ENCODE peak calls at places on chromosomes 5 and 9, in ten cellular contexts. One of them, this sample, is unnamed.

GRCh38 chr9:127049044-127049443 is 73.4 kb downstream of the ANGPTL2 start:
- DNase-seq in body of pancreas: peak; percentile 48
- DNase-seq in esophagus squamous epithelium: no peak
- DNase-seq in IMR-90: peak; percentile 97
- DNase-seq in A549: peak; percentile 29
- DNase-seq in HCT116: no peak
- DNase-seq in uterus: no peak
- DNase-seq in suprapubic skin: no peak
- DNase-seq in heart left ventricle: peak; percentile 45
- DNase-seq in NB4: peak; percentile 27
- DNase-seq in this sample: no peak

GRCh38 chr5:43209060-43209459 is 17.0 kb downstream of the NIM1K start:
- DNase-seq in uterus: no peak
- DNase-seq in HCT116: no peak
- DNase-seq in suprapubic skin: no peak
- DNase-seq in NB4: no peak
- DNase-seq in esophagus squamous epithelium: no peak
- DNase-seq in body of pancreas: no peak
- DNase-seq in heart left ventricle: no peak
- DNase-seq in IMR-90: no peak
- DNase-seq in A549: no peak
- DNase-seq in this sample: no peak

GRCh38 chr5:159061186-159061796 is 38.4 kb downstream of the EBF1 start:
- DNase-seq in body of pancreas: peak; percentile 25
- DNase-seq in NB4: no peak
- DNase-seq in HCT116: no peak
- DNase-seq in IMR-90: peak; percentile 78
- DNase-seq in esophagus squamous epithelium: no peak
- DNase-seq in heart left ventricle: peak; percentile 86
- DNase-seq in A549: no peak
- DNase-seq in suprapubic skin: peak; percentile 84
- DNase-seq in uterus: peak; percentile 52
- DNase-seq in this sample: peak; percentile 62

GRCh38 chr5:112799661-112800060 is 61.4 kb upstream of the SRP19 start:
- DNase-seq in uterus: no peak
- DNase-seq in body of pancreas: no peak
- DNase-seq in HCT116: no peak
- DNase-seq in A549: no peak
- DNase-seq in heart left ventricle: no peak
- DNase-seq in IMR-90: no peak
- DNase-seq in suprapubic skin: no peak
- DNase-seq in NB4: no peak
- DNase-seq in esophagus squamous epithelium: no peak
- DNase-seq in this sample: no peak

GRCh38 chr9:100108572-100108971 is 9.5 kb downstream of the INVS start:
- DNase-seq in NB4: no peak
- DNase-seq in A549: no peak
- DNase-seq in IMR-90: no peak
- DNase-seq in heart left ventricle: no peak
- DNase-seq in uterus: no peak
- DNase-seq in esophagus squamous epithelium: no peak
- DNase-seq in HCT116: no peak
- DNase-seq in body of pancreas: no peak
- DNase-seq in suprapubic skin: no peak
- DNase-seq in this sample: no peak

GRCh38 chr5:127838661-127839060 is 135.5 kb downstream of the CCDC192 start:
- DNase-seq in uterus: no peak
- DNase-seq in body of pancreas: peak; percentile 3
- DNase-seq in suprapubic skin: no peak
- DNase-seq in A549: no peak
- DNase-seq in heart left ventricle: peak; percentile 31
- DNase-seq in HCT116: no peak
- DNase-seq in IMR-90: peak; percentile 64
- DNase-seq in NB4: peak; percentile 63
- DNase-seq in esophagus squamous epithelium: no peak
- DNase-seq in this sample: no peak

GRCh38 chr5:51902512-51902911 is 519.3 kb downstream of the ISL1 start:
- DNase-seq in heart left ventricle: no peak
- DNase-seq in IMR-90: no peak
- DNase-seq in NB4: no peak
- DNase-seq in body of pancreas: no peak
- DNase-seq in suprapubic skin: no peak
- DNase-seq in uterus: no peak
- DNase-seq in esophagus squamous epithelium: no peak
- DNase-seq in HCT116: no peak
- DNase-seq in A549: no peak
- DNase-seq in this sample: no peak

GRCh38 chr5:87831499-87831898 is 418.8 kb upstream of the CCNH start:
- DNase-seq in heart left ventricle: no peak
- DNase-seq in uterus: no peak
- DNase-seq in HCT116: no peak
- DNase-seq in NB4: no peak
- DNase-seq in body of pancreas: no peak
- DNase-seq in A549: no peak
- DNase-seq in IMR-90: no peak
- DNase-seq in esophagus squamous epithelium: no peak
- DNase-seq in suprapubic skin: no peak
- DNase-seq in this sample: no peak

GRCh38 chr5:174323878-174324281 is 278.4 kb downstream of the NSG2 start:
- DNase-seq in NB4: peak; percentile 25
- DNase-seq in suprapubic skin: no peak
- DNase-seq in HCT116: peak; percentile 72
- DNase-seq in body of pancreas: peak; percentile 45
- DNase-seq in uterus: no peak
- DNase-seq in IMR-90: peak; percentile 58
- DNase-seq in heart left ventricle: no peak
- DNase-seq in esophagus squamous epithelium: no peak
- DNase-seq in A549: peak; percentile 59
- DNase-seq in this sample: no peak

GRCh38 chr9:131598121-131598520 is 52.8 kb downstream of the PRRT1B start:
- DNase-seq in IMR-90: no peak
- DNase-seq in body of pancreas: peak; percentile 78
- DNase-seq in suprapubic skin: peak; percentile 86
- DNase-seq in heart left ventricle: peak; percentile 70
- DNase-seq in esophagus squamous epithelium: no peak
- DNase-seq in NB4: peak; percentile 99
- DNase-seq in uterus: no peak
- DNase-seq in A549: no peak
- DNase-seq in HCT116: no peak
- DNase-seq in this sample: no peak

GRCh38 chr5:73596705-73597328 is 29.2 kb upstream of the ARHGEF28 start:
- DNase-seq in HCT116: peak; percentile 56
- DNase-seq in uterus: no peak
- DNase-seq in body of pancreas: peak; percentile 55
- DNase-seq in A549: peak; percentile 78
- DNase-seq in NB4: peak; percentile 57
- DNase-seq in suprapubic skin: no peak
- DNase-seq in heart left ventricle: no peak
- DNase-seq in IMR-90: peak; percentile 20
- DNase-seq in esophagus squamous epithelium: no peak
- DNase-seq in this sample: no peak

GRCh38 chr9:134066923-134067851 is 639 bp downstream of the BRD3 start:
- DNase-seq in esophagus squamous epithelium: no peak
- DNase-seq in body of pancreas: no peak
- DNase-seq in A549: peak; percentile 39
- DNase-seq in heart left ventricle: no peak
- DNase-seq in NB4: peak; percentile 59
- DNase-seq in uterus: peak; percentile 23
- DNase-seq in IMR-90: peak; percentile 31
- DNase-seq in suprapubic skin: peak; percentile 79
- DNase-seq in HCT116: no peak
- DNase-seq in this sample: peak; percentile 42

GRCh38 chr9:134066546-134066922 is 1.3 kb downstream of the BRD3 start:
- DNase-seq in uterus: no peak
- DNase-seq in heart left ventricle: no peak
- DNase-seq in IMR-90: peak; percentile 29
- DNase-seq in esophagus squamous epithelium: no peak
- DNase-seq in HCT116: no peak
- DNase-seq in body of pancreas: no peak
- DNase-seq in NB4: peak; percentile 72
- DNase-seq in suprapubic skin: no peak
- DNase-seq in A549: no peak
- DNase-seq in this sample: no peak

GRCh38 chr9:134063876-134064450 is 3.9 kb downstream of the BRD3 start:
- DNase-seq in esophagus squamous epithelium: no peak
- DNase-seq in suprapubic skin: no peak
- DNase-seq in uterus: no peak
- DNase-seq in NB4: no peak
- DNase-seq in heart left ventricle: no peak
- DNase-seq in IMR-90: no peak
- DNase-seq in A549: no peak
- DNase-seq in body of pancreas: no peak
- DNase-seq in HCT116: no peak
- DNase-seq in this sample: no peak

GRCh38 chr9:134064711-134065110 is 3.1 kb downstream of the BRD3 start:
- DNase-seq in uterus: peak; percentile 15
- DNase-seq in A549: no peak
- DNase-seq in heart left ventricle: no peak
- DNase-seq in esophagus squamous epithelium: no peak
- DNase-seq in suprapubic skin: no peak
- DNase-seq in HCT116: no peak
- DNase-seq in NB4: no peak
- DNase-seq in IMR-90: no peak
- DNase-seq in body of pancreas: no peak
- DNase-seq in this sample: no peak

GRCh38 chr9:134065720-134066419 is 2.0 kb downstream of the BRD3 start:
- DNase-seq in esophagus squamous epithelium: no peak
- DNase-seq in heart left ventricle: no peak
- DNase-seq in body of pancreas: peak; percentile 56
- DNase-seq in suprapubic skin: peak; percentile 76
- DNase-seq in A549: no peak
- DNase-seq in NB4: peak; percentile 82
- DNase-seq in IMR-90: peak; percentile 66
- DNase-seq in uterus: peak; percentile 17
- DNase-seq in HCT116: no peak
- DNase-seq in this sample: no peak
- TF ChIP-seq POLR2A in esophagus squamous epithelium: no peak
- TF ChIP-seq POLR2A in heart left ventricle: no peak
- TF ChIP-seq POLR2A in body of pancreas: no peak
- TF ChIP-seq POLR2A in suprapubic skin: no peak
- TF ChIP-seq POLR2A in A549: no peak
- TF ChIP-seq POLR2A in NB4: no peak
- TF ChIP-seq POLR2A in IMR-90: no peak
- TF ChIP-seq POLR2A in uterus: no peak
- TF ChIP-seq POLR2A in HCT116: no peak
- TF ChIP-seq POLR2A in this sample: no peak

DNA sequence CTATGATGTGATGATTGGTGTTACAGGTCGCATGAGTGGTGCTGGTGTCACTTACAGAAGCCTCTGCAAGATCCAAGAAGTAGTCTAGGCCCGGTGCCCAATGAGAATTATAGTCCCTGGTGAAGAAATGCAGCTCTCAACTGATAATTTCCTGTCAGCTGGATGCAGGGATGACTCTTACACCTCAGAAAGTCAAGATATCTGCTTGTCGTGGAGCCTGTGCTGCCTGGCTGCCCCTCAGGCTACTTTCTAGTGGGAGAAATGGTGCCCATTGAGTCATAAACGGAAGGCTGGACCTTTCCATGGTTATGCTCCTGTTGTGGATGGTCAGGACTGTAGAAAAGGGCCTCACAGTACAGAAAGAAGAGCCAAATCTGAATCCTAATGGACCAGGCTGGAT is 46.8 kb upstream of the NXNL2 start:
- DNase-seq in esophagus squamous epithelium: no peak
- DNase-seq in A549: no peak
- DNase-seq in IMR-90: no peak
- DNase-seq in HCT116: no peak
- DNase-seq in NB4: no peak
- DNase-seq in uterus: no peak
- DNase-seq in suprapubic skin: no peak
- DNase-seq in body of pancreas: no peak
- DNase-seq in heart left ventricle: no peak
- DNase-seq in this sample: no peak
- TF ChIP-seq POLR2A in esophagus squamous epithelium: no peak
- TF ChIP-seq POLR2A in A549: no peak
- TF ChIP-seq POLR2A in IMR-90: no peak
- TF ChIP-seq POLR2A in HCT116: no peak
- TF ChIP-seq POLR2A in NB4: no peak
- TF ChIP-seq POLR2A in uterus: no peak
- TF ChIP-seq POLR2A in suprapubic skin: no peak
- TF ChIP-seq POLR2A in body of pancreas: no peak
- TF ChIP-seq POLR2A in heart left ventricle: no peak
- TF ChIP-seq POLR2A in this sample: no peak

DNA sequence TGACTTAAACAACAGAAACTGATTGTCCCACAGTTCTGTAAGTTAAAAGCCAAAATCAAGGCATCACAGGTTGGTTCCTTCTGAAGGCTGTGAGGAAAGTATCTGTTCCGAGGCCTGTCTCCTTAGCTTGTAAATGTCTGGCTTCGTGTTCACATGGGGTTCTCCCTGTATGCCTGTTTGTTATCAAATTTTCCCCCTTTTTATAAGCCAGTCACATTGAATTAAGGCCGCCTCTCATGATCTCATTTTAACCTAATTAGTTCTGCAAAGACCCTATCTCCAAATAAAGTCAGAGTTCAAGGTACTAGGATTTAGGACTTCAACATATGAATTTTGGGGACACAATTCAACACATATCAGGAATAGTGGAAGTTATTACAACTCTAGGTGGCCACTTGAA is 331.5 kb downstream of the PIK3R1 start:
- DNase-seq in heart left ventricle: no peak
- DNase-seq in IMR-90: no peak
- DNase-seq in NB4: no peak
- DNase-seq in HCT116: no peak
- DNase-seq in uterus: no peak
- DNase-seq in suprapubic skin: no peak
- DNase-seq in A549: no peak
- DNase-seq in esophagus squamous epithelium: no peak
- DNase-seq in body of pancreas: no peak
- DNase-seq in this sample: no peak
- TF ChIP-seq POLR2A in heart left ventricle: no peak
- TF ChIP-seq POLR2A in IMR-90: no peak
- TF ChIP-seq POLR2A in NB4: no peak
- TF ChIP-seq POLR2A in HCT116: no peak
- TF ChIP-seq POLR2A in uterus: no peak
- TF ChIP-seq POLR2A in suprapubic skin: no peak
- TF ChIP-seq POLR2A in A549: no peak
- TF ChIP-seq POLR2A in esophagus squamous epithelium: no peak
- TF ChIP-seq POLR2A in body of pancreas: no peak
- TF ChIP-seq POLR2A in this sample: no peak

GRCh38 chr5:22465177-22465576 is 388.0 kb downstream of the CDH12 start:
- DNase-seq in esophagus squamous epithelium: no peak
- DNase-seq in body of pancreas: no peak
- DNase-seq in A549: no peak
- DNase-seq in NB4: no peak
- DNase-seq in IMR-90: no peak
- DNase-seq in heart left ventricle: no peak
- DNase-seq in uterus: no peak
- DNase-seq in HCT116: no peak
- DNase-seq in suprapubic skin: no peak
- DNase-seq in this sample: no peak

GRCh38 chr5:22470408-22470807 is 382.7 kb downstream of the CDH12 start:
- DNase-seq in IMR-90: no peak
- DNase-seq in HCT116: no peak
- DNase-seq in suprapubic skin: no peak
- DNase-seq in esophagus squamous epithelium: no peak
- DNase-seq in NB4: no peak
- DNase-seq in body of pancreas: no peak
- DNase-seq in heart left ventricle: no peak
- DNase-seq in uterus: no peak
- DNase-seq in A549: no peak
- DNase-seq in this sample: no peak

GRCh38 chr5:22471154-22471553 is 382.0 kb downstream of the CDH12 start:
- DNase-seq in esophagus squamous epithelium: no peak
- DNase-seq in HCT116: no peak
- DNase-seq in uterus: no peak
- DNase-seq in IMR-90: no peak
- DNase-seq in A549: no peak
- DNase-seq in body of pancreas: no peak
- DNase-seq in NB4: no peak
- DNase-seq in heart left ventricle: no peak
- DNase-seq in suprapubic skin: no peak
- DNase-seq in this sample: no peak

GRCh38 chr5:22465616-22466015 is 387.5 kb downstream of the CDH12 start:
- DNase-seq in heart left ventricle: no peak
- DNase-seq in body of pancreas: no peak
- DNase-seq in esophagus squamous epithelium: no peak
- DNase-seq in A549: no peak
- DNase-seq in NB4: no peak
- DNase-seq in uterus: no peak
- DNase-seq in HCT116: no peak
- DNase-seq in IMR-90: no peak
- DNase-seq in suprapubic skin: no peak
- DNase-seq in this sample: no peak
- TF ChIP-seq POLR2A in heart left ventricle: no peak
- TF ChIP-seq POLR2A in body of pancreas: no peak
- TF ChIP-seq POLR2A in esophagus squamous epithelium: no peak
- TF ChIP-seq POLR2A in A549: no peak
- TF ChIP-seq POLR2A in NB4: no peak
- TF ChIP-seq POLR2A in uterus: no peak
- TF ChIP-seq POLR2A in HCT116: no peak
- TF ChIP-seq POLR2A in IMR-90: no peak
- TF ChIP-seq POLR2A in suprapubic skin: no peak
- TF ChIP-seq POLR2A in this sample: no peak